ENCODE peak calls at places on chromosome 7, in seven cellular contexts. One of them, this sample, is unnamed.

GRCh38 chr7:96679886-96680285 is 29.8 kb downstream of the SEM1 start:
- DNase-seq in astrocyte of the cerebellum: no peak
- DNase-seq in tibial artery: no peak
- DNase-seq in HL-60: no peak
- DNase-seq in heart right ventricle: no peak
- DNase-seq in uterus: no peak
- DNase-seq in neural crest cell: no peak
- DNase-seq in this sample: no peak

GRCh38 chr7:99079104-99079503 is 64.8 kb downstream of the SMURF1 start:
- DNase-seq in astrocyte of the cerebellum: no peak
- DNase-seq in tibial artery: no peak
- DNase-seq in HL-60: no peak
- DNase-seq in heart right ventricle: no peak
- DNase-seq in uterus: no peak
- DNase-seq in neural crest cell: no peak
- DNase-seq in this sample: no peak

GRCh38 chr7:151307536-151307935 is 34.1 kb upstream of the NUB1 start:
- DNase-seq in astrocyte of the cerebellum: no peak
- DNase-seq in tibial artery: no peak
- DNase-seq in HL-60: no peak
- DNase-seq in heart right ventricle: no peak
- DNase-seq in uterus: no peak
- DNase-seq in neural crest cell: no peak
- DNase-seq in this sample: no peak

GRCh38 chr7:141027043-141027442 is 12.3 kb upstream of the MRPS33 start:
- DNase-seq in astrocyte of the cerebellum: no peak
- DNase-seq in tibial artery: no peak
- DNase-seq in HL-60: no peak
- DNase-seq in heart right ventricle: no peak
- DNase-seq in uterus: no peak
- DNase-seq in neural crest cell: no peak
- DNase-seq in this sample: no peak

GRCh38 chr7:139496528-139496927 is 13.1 kb upstream of the KLRG2 start:
- DNase-seq in astrocyte of the cerebellum: no peak
- DNase-seq in tibial artery: no peak
- DNase-seq in HL-60: no peak
- DNase-seq in heart right ventricle: no peak
- DNase-seq in uterus: no peak
- DNase-seq in neural crest cell: no peak
- DNase-seq in this sample: no peak

GRCh38 chr7:40341836-40342235 is 207.0 kb downstream of the SUGCT start:
- DNase-seq in astrocyte of the cerebellum: no peak
- DNase-seq in tibial artery: no peak
- DNase-seq in HL-60: no peak
- DNase-seq in heart right ventricle: no peak
- DNase-seq in uterus: no peak
- DNase-seq in neural crest cell: no peak
- DNase-seq in this sample: no peak

GRCh38 chr7:6228865-6229264 is 43.6 kb downstream of the CYTH3 start:
- DNase-seq in astrocyte of the cerebellum: no peak
- DNase-seq in tibial artery: no peak
- DNase-seq in HL-60: peak; percentile 60
- DNase-seq in heart right ventricle: no peak
- DNase-seq in uterus: no peak
- DNase-seq in neural crest cell: no peak
- DNase-seq in this sample: peak; percentile 64

GRCh38 chr7:134750083-134751062 is 29.1 kb upstream of the CALD1 start:
- DNase-seq in astrocyte of the cerebellum: no peak
- DNase-seq in tibial artery: no peak
- DNase-seq in HL-60: peak; percentile 50
- DNase-seq in heart right ventricle: peak; percentile 49
- DNase-seq in uterus: peak; percentile 30
- DNase-seq in neural crest cell: peak; percentile 55
- DNase-seq in this sample: no peak

GRCh38 chr7:16850772-16851466 is 30.9 kb downstream of the AGR3 start:
- DNase-seq in astrocyte of the cerebellum: no peak
- DNase-seq in tibial artery: no peak
- DNase-seq in HL-60: no peak
- DNase-seq in heart right ventricle: no peak
- DNase-seq in uterus: no peak
- DNase-seq in neural crest cell: no peak
- DNase-seq in this sample: no peak

GRCh38 chr7:36286241-36286640 is 103.4 kb upstream of the ANLN start:
- DNase-seq in astrocyte of the cerebellum: no peak
- DNase-seq in tibial artery: no peak
- DNase-seq in HL-60: no peak
- DNase-seq in heart right ventricle: no peak
- DNase-seq in uterus: no peak
- DNase-seq in neural crest cell: no peak
- DNase-seq in this sample: no peak

GRCh38 chr7:102072003-102072402 is 214.7 kb upstream of the SH2B2 start:
- DNase-seq in astrocyte of the cerebellum: no peak
- DNase-seq in tibial artery: no peak
- DNase-seq in HL-60: no peak
- DNase-seq in heart right ventricle: no peak
- DNase-seq in uterus: no peak
- DNase-seq in neural crest cell: no peak
- DNase-seq in this sample: no peak

GRCh38 chr7:102072636-102073209 is 213.9 kb upstream of the SH2B2 start:
- DNase-seq in astrocyte of the cerebellum: no peak
- DNase-seq in tibial artery: no peak
- DNase-seq in HL-60: no peak
- DNase-seq in heart right ventricle: no peak
- DNase-seq in uterus: no peak
- DNase-seq in neural crest cell: no peak
- DNase-seq in this sample: peak; percentile 24

GRCh38 chr7:102066476-102066875 is 220.2 kb upstream of the SH2B2 start:
- DNase-seq in astrocyte of the cerebellum: no peak
- DNase-seq in tibial artery: no peak
- DNase-seq in HL-60: no peak
- DNase-seq in heart right ventricle: no peak
- DNase-seq in uterus: no peak
- DNase-seq in neural crest cell: no peak
- DNase-seq in this sample: no peak

GRCh38 chr7:102068846-102069245 is 217.8 kb upstream of the SH2B2 start:
- DNase-seq in astrocyte of the cerebellum: no peak
- DNase-seq in tibial artery: no peak
- DNase-seq in HL-60: no peak
- DNase-seq in heart right ventricle: no peak
- DNase-seq in uterus: no peak
- DNase-seq in neural crest cell: no peak
- DNase-seq in this sample: no peak

GRCh38 chr7:102069913-102070629 is 216.6 kb upstream of the SH2B2 start:
- DNase-seq in astrocyte of the cerebellum: no peak
- DNase-seq in tibial artery: no peak
- DNase-seq in HL-60: no peak
- DNase-seq in heart right ventricle: no peak
- DNase-seq in uterus: no peak
- DNase-seq in neural crest cell: no peak
- DNase-seq in this sample: no peak
- TF ChIP-seq CTCF in astrocyte of the cerebellum: no peak
- TF ChIP-seq CTCF in tibial artery: no peak
- TF ChIP-seq CTCF in HL-60: no peak
- TF ChIP-seq CTCF in heart right ventricle: no peak
- TF ChIP-seq CTCF in uterus: no peak
- TF ChIP-seq CTCF in neural crest cell: no peak
- TF ChIP-seq CTCF in this sample: no peak

GRCh38 chr7:102300643-102301211 is 14.1 kb downstream of the SH2B2 start:
- DNase-seq in astrocyte of the cerebellum: no peak
- DNase-seq in tibial artery: no peak
- DNase-seq in HL-60: no peak
- DNase-seq in heart right ventricle: no peak
- DNase-seq in uterus: no peak
- DNase-seq in neural crest cell: peak; percentile 49
- DNase-seq in this sample: no peak
- TF ChIP-seq CTCF in astrocyte of the cerebellum: peak; percentile 6
- TF ChIP-seq CTCF in tibial artery: no peak
- TF ChIP-seq CTCF in HL-60: no peak
- TF ChIP-seq CTCF in heart right ventricle: peak; percentile 50
- TF ChIP-seq CTCF in uterus: no peak
- TF ChIP-seq CTCF in neural crest cell: peak; percentile 44
- TF ChIP-seq CTCF in this sample: no peak

GRCh38 chr7:131385039-131385605 is 57.4 kb downstream of the MKLN1 start:
- DNase-seq in astrocyte of the cerebellum: peak; percentile 37
- DNase-seq in tibial artery: no peak
- DNase-seq in HL-60: no peak
- DNase-seq in heart right ventricle: no peak
- DNase-seq in uterus: no peak
- DNase-seq in neural crest cell: no peak
- DNase-seq in this sample: no peak
- TF ChIP-seq CTCF in astrocyte of the cerebellum: no peak
- TF ChIP-seq CTCF in tibial artery: no peak
- TF ChIP-seq CTCF in HL-60: no peak
- TF ChIP-seq CTCF in heart right ventricle: no peak
- TF ChIP-seq CTCF in uterus: no peak
- TF ChIP-seq CTCF in neural crest cell: no peak
- TF ChIP-seq CTCF in this sample: no peak

GRCh38 chr7:104642551-104642950 is 314.1 kb downstream of the LHFPL3 start:
- DNase-seq in astrocyte of the cerebellum: no peak
- DNase-seq in tibial artery: no peak
- DNase-seq in HL-60: no peak
- DNase-seq in heart right ventricle: no peak
- DNase-seq in uterus: no peak
- DNase-seq in neural crest cell: no peak
- DNase-seq in this sample: no peak

DNA sequence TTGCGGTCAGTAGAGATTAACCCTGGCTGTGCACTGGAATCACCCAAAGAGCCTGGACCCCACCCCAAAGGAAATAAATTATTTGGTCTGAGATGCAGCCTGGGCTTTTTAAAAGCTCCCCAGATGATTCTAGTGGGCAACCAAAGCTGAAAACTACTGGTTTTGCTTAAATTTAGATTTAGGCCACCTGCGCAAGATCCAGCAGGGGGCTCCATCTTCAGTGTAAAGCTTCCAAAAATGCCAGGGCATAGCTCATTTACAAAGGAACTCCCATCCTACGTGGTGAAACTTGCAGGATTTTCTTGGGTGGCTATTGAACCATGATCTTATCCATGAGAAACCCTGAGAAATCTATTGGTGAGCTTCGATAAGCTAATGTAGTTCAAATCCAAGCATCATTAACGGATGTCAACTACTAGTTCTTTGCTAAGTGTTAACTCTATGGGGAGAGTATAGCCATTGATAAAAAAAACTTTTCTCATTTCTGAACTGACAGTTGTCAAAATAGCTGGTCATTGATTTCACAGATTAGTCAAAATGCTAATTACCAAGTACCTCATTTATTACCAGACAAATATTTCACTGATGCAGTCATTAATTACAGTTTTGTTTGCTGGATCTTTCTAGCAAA is 315.3 kb downstream of the LHFPL3 start:
- DNase-seq in astrocyte of the cerebellum: no peak
- DNase-seq in tibial artery: no peak
- DNase-seq in HL-60: no peak
- DNase-seq in heart right ventricle: no peak
- DNase-seq in uterus: no peak
- DNase-seq in neural crest cell: peak; percentile 18
- DNase-seq in this sample: peak; percentile 24
- TF ChIP-seq CTCF in astrocyte of the cerebellum: peak; percentile 79
- TF ChIP-seq CTCF in tibial artery: no peak
- TF ChIP-seq CTCF in HL-60: peak; percentile 54
- TF ChIP-seq CTCF in heart right ventricle: no peak
- TF ChIP-seq CTCF in uterus: no peak
- TF ChIP-seq CTCF in neural crest cell: peak; percentile 66
- TF ChIP-seq CTCF in this sample: peak; percentile 39